ENCODE peak calls at places on chromosome 4, in eight cellular contexts. J is astrocyte of the cerebellum; D is activated CD8-positive, alpha-beta memory T cell treated with anti-CD3 and anti-CD28 coated beads, Interleukin-2, amount 10 ng/mL, durations not matched to agents 7 days and 5 days; U is HTR-8/SVneo; Y is small intestine; S is stimulated activated CD4-positive, alpha-beta T cell treated with anti-CD3 and anti-CD28 coated beads, TNF-alpha, amount 100 ng/mL, for 4 hours; H is NCI-H1436 treated with DMSO at 0.1 percent for 48 hours; O is hepatic stellate cell. V is an unnamed sample.

GRCh38 chr4:57442834-57443291 is 332.7 kb upstream of the IGFBP7 start:
- DNase-seq in J (peak), O (peak), H (no peak), S (no peak), D (no peak), U (peak), Y (peak), V (peak)

GRCh38 chr4:127993150-127993549 is 27.9 kb downstream of the ABHD18 start:
- DNase-seq in O (no peak), S (no peak), Y (no peak), H (no peak), D (no peak), U (no peak), J (no peak), V (no peak)

GRCh38 chr4:20299515-20299914 is 47.8 kb downstream of the SLIT2 start:
- DNase-seq in J (peak), Y (no peak), O (peak), H (no peak), U (no peak), S (no peak), D (no peak), V (no peak)

GRCh38 chr4:94588900-94589693 is 137.4 kb downstream of the PDLIM5 start:
- DNase-seq in S (no peak), H (no peak), D (no peak), U (peak), Y (no peak), J (no peak), O (peak), V (no peak)

GRCh38 chr4:88765729-88766128 is 68.1 kb upstream of the NAP1L5 start:
- DNase-seq in D (no peak), U (peak), S (no peak), O (peak), J (peak), Y (no peak), H (no peak), V (no peak)

GRCh38 chr4:17577660-17578481 is 873 bp downstream of the LAP3 start:
- DNase-seq in D (peak), O (peak), Y (peak), J (no peak), S (peak), U (peak), H (no peak), V (no peak)

GRCh38 chr4:184347251-184348239 is 126.8 kb downstream of the IRF2 start:
- DNase-seq in O (no peak), S (no peak), Y (peak), H (peak), D (no peak), J (peak), U (peak), V (peak)

GRCh38 chr4:9703391-9703790 is 78.0 kb upstream of the DRD5 start:
- DNase-seq in O (no peak), D (peak), H (no peak), S (peak), U (peak), Y (peak), J (no peak), V (peak)

V was measured in GM10248.